ENCODE peak calls at places on chromosomes 3 and 15, in four cellular contexts. G is fibroblast of lung, D is endothelial cell of umbilical vein, T is heart left ventricle. L is an unnamed sample. For H3K4me1, the result is how much of the 10 kb centered on the place peaks cover.

GRCh38 chr15:38414351-38414750 is 39.6 kb upstream of the FAM98B start:
- DNase-seq in G (peak), D (peak), T (peak), L (peak)

GRCh38 chr15:23595368-23595767 is 29.9 kb downstream of the MKRN3 start:
- DNase-seq in G (no peak), D (no peak), T (no peak), L (no peak)

GRCh38 chr3:65479967-65480366 is 558.8 kb downstream of the MAGI1 start:
- DNase-seq in G (peak), D (no peak), T (no peak), L (no peak)

GRCh38 chr3:123374016-123374415 is 74.9 kb downstream of the ADCY5 start:
- DNase-seq in G (no peak), D (no peak), T (no peak), L (no peak)

GRCh38 chr15:44087578-44088190 is 107.4 kb downstream of the FRMD5 start:
- DNase-seq in G (peak), D (peak), T (no peak), L (no peak)

GRCh38 chr3:42741796-42742195 is 31.3 kb downstream of the CCDC13 start:
- DNase-seq in G (no peak), D (no peak), T (no peak), L (no peak)

GRCh38 chr15:79434361-79434760 is 2.2 kb downstream of the MINAR1 start:
- DNase-seq in G (no peak), D (no peak), T (no peak), L (no peak)

GRCh38 chr3:48303021-48303420 is 30.4 kb downstream of the SPINK8 start:
- DNase-seq in G (no peak), D (no peak), T (no peak), L (no peak)

GRCh38 chr15:75916978-75917377 is 13.3 kb downstream of the FBXO22 start:
- DNase-seq in G (no peak), D (no peak), T (no peak), L (no peak)

GRCh38 chr3:109187390-109187789 is 50.9 kb downstream of the C3orf85 start:
- DNase-seq in G (no peak), D (no peak), T (no peak), L (no peak)

GRCh38 chr3:9278498-9278897 is 29.1 kb upstream of the SRGAP3 start:
- DNase-seq in G (no peak), D (no peak), T (no peak), L (no peak)

GRCh38 chr3:129614927-129615363 is 8.5 kb upstream of the PLXND1 start:
- DNase-seq in G (no peak), D (no peak), T (peak), L (no peak)

GRCh38 chr3:125594581-125595011 is 701 bp downstream of the OSBPL11 start:
- DNase-seq in G (no peak), D (no peak), T (peak), L (peak)

GRCh38 chr15:69225355-69226027 is 65.1 kb downstream of the GLCE start:
- DNase-seq in G (peak), D (peak), T (no peak), L (no peak)

GRCh38 chr3:9109570-9109914 is 139.9 kb downstream of the SRGAP3 start:
- DNase-seq in G (no peak), D (no peak), T (no peak), L (no peak)

GRCh38 chr3:98021821-98022220 is 13.3 kb downstream of the GABRR3 start:
- DNase-seq in G (peak), D (no peak), T (no peak), L (no peak)

GRCh38 chr3:139388961-139389551 is 391 bp downstream of the COPB2 start:
- DNase-seq in G (peak), D (no peak), T (no peak), L (no peak)

GRCh38 chr3:172253200-172253599 is 195.1 kb downstream of the GHSR start:
- DNase-seq in G (peak), D (no peak), T (no peak), L (no peak)

GRCh38 chr15:67178569-67179210 is 75.8 kb downstream of the AAGAB start:
- DNase-seq in G (peak), D (peak), T (no peak), L (peak)

GRCh38 chr15:83858820-83859505 is 205.0 kb downstream of the ADAMTSL3 start:
- DNase-seq in G (peak), D (no peak), T (no peak), L (no peak)

GRCh38 chr3:42960282-42960681 is 18.8 kb upstream of the GASK1A start:
- DNase-seq in G (no peak), D (peak), T (no peak), L (no peak)

GRCh38 chr3:128784228-128784627 is 58.2 kb downstream of the RAB7A start:
- DNase-seq in G (no peak), D (peak), T (peak), L (no peak)

GRCh38 chr3:28253040-28253715 is 11.8 kb downstream of the CMC1 start:
- DNase-seq in G (no peak), D (no peak), T (no peak), L (no peak)

GRCh38 chr3:55678521-55679216 is 191.6 kb upstream of the WNT5A start:
- DNase-seq in G (no peak), D (peak), T (no peak), L (no peak)

GRCh38 chr3:160378331-160379109 is 20.5 kb downstream of the IFT80 start:
- DNase-seq in G (peak), D (no peak), T (no peak), L (no peak)

GRCh38 chr15:75036269-75036668 is 12.9 kb downstream of the PPCDC start:
- DNase-seq in G (no peak), D (no peak), T (no peak), L (no peak)

GRCh38 chr3:184584001-184584891 is 22.7 kb downstream of the EPHB3 start:
- DNase-seq in G (no peak), D (no peak), T (no peak), L (peak)

GRCh38 chr3:23320586-23321570 is 117.8 kb downstream of the UBE2E2 start:
- DNase-seq in G (no peak), D (no peak), T (no peak), L (no peak)

GRCh38 chr3:60839242-60839641 is 412.0 kb downstream of the FHIT start:
- DNase-seq in G (peak), D (no peak), T (no peak), L (no peak)

GRCh38 chr15:61411941-61412510 is 182.9 kb upstream of the RORA start:
- DNase-seq in G (no peak), D (peak), T (no peak), L (no peak)

GRCh38 chr3:20028846-20029430 is 11.3 kb upstream of the KAT2B start:
- DNase-seq in G (peak), D (no peak), T (no peak), L (no peak)

GRCh38 chr3:72480366-72480765 is 367.9 kb downstream of the SHQ1 start:
- DNase-seq in G (no peak), D (no peak), T (no peak), L (no peak)

GRCh38 chr3:98602078-98602678 is 8.8 kb upstream of the CPOX start:
- DNase-seq in G (peak), D (peak), T (no peak), L (no peak)

GRCh38 chr3:136861890-136862610 is at the start of gene NCK1:
- DNase-seq in G (peak), D (peak), T (peak), L (peak)

GRCh38 chr3:136860541-136860940 is 1.5 kb upstream of the NCK1 start:
- DNase-seq in G (peak), D (no peak), T (no peak), L (no peak)

GRCh38 chr3:136858381-136858780 is 3.6 kb upstream of the NCK1 start:
- DNase-seq in G (no peak), D (peak), T (no peak), L (no peak)

GRCh38 chr3:136862953-136863352 is 945 bp downstream of the NCK1 start:
- DNase-seq in G (no peak), D (no peak), T (no peak), L (no peak)

DNA sequence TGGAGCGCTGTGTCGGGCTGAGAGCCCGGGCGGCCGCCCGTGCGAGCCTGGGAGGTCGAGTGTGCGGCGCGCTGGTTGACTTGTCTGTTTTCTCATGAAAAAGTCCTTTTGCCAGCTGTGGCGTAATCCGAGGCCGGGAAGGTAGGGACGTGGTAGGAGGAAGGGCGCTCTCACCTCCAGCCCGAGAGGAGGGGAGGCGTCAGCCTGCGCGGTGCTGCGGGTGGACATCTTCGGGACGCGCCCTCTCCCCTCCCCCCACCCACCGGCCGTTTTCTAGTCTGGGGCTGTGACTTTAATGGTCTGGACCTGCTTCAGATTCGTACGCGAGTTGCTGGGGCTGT is 573 bp downstream of the NCK1 start:
- DNase-seq in G (peak), D (peak), T (peak), L (peak)
- H3K4me1 ChIP-seq in G (under half), D (under half), T (under half), L (under half)

GRCh38 chr15:65333863-65334262 is 29.4 kb downstream of the RNU5B-1 start:
- DNase-seq in G (no peak), D (no peak), T (no peak), L (no peak)
- H3K27ac ChIP-seq in G (no peak), D (no peak), T (no peak), L (no peak)

GRCh38 chr3:51390186-51390585 is 899 bp upstream of the RBM15B start:
- DNase-seq in G (no peak), D (no peak), T (no peak), L (no peak)

GRCh38 chr3:51389423-51390183 is 1.5 kb upstream of the RBM15B start:
- DNase-seq in G (peak), D (peak), T (peak), L (no peak)

GRCh38 chr3:51391566-51392300 is 648 bp downstream of the RBM15B start:
- DNase-seq in G (peak), D (peak), T (peak), L (peak)

GRCh38 chr3:51391075-51391565 is at the start of gene RBM15B:
- DNase-seq in G (peak), D (peak), T (peak), L (peak)

GRCh38 chr3:51390600-51391074 is 448 bp upstream of the RBM15B start:
- DNase-seq in G (no peak), D (no peak), T (no peak), L (no peak)
- H3K4me1 ChIP-seq in G (under half), D (under half), T (half or more), L (under half)

GRCh38 chr15:77798847-77799246 is 166.1 kb upstream of the LINGO1 start:
- DNase-seq in G (no peak), D (no peak), T (no peak), L (no peak)
- H3K27ac ChIP-seq in G (no peak), D (no peak), T (no peak), L (no peak)

GRCh38 chr3:156685198-156685597 is 10.8 kb downstream of the TIPARP start:
- DNase-seq in G (no peak), D (no peak), T (no peak), L (no peak)
- H3K4me1 ChIP-seq in G (under half), D (half or more), T (under half), L (under half)

GRCh38 chr3:21392521-21392920 is 358.5 kb downstream of the ZNF385D start:
- DNase-seq in G (peak), D (no peak), T (no peak), L (no peak)

GRCh38 chr3:21390856-21391255 is 360.2 kb downstream of the ZNF385D start:
- DNase-seq in G (peak), D (no peak), T (no peak), L (no peak)

GRCh38 chr3:21390136-21390535 is 360.9 kb downstream of the ZNF385D start:
- DNase-seq in G (peak), D (no peak), T (no peak), L (no peak)

GRCh38 chr3:21398461-21398860 is 352.5 kb downstream of the ZNF385D start:
- DNase-seq in G (no peak), D (no peak), T (no peak), L (no peak)

DNA sequence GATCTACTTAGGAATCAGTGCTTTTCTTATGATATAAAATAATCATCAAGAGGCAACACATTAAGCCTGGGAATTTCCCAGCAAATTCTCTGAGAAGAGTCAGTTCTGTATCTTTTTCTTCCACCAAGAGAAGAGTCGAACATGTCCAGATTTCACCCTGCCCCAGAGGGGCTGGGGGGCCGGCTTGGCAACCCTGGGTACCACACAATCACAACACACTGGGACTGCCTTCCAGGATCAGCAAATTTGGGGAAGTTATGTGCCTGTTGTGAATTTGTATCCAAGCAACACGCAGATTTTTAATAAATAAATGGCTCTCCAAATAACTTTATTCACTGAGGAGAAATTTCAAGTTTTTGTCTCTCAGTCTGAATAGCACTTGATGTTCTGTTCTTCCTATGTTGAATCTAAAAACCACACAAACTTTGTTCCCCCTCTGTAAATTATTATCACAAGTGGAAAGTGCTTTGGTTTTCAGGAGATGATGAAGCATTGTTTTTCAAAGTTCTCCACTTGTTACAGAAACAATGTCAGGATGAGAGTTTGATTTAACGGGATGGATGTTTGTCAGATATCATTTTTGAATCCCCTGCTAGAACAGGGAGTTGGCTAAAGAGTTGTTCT is 357.2 kb downstream of the ZNF385D start:
- DNase-seq in G (no peak), D (no peak), T (no peak), L (no peak)
- H3K27ac ChIP-seq in G (no peak), D (no peak), T (peak), L (no peak)

GRCh38 chr15:89070197-89071124 is 17.8 kb upstream of the ABHD2 start:
- DNase-seq in G (no peak), D (no peak), T (no peak), L (no peak)

GRCh38 chr15:89066280-89066679 is 22.0 kb upstream of the ABHD2 start:
- DNase-seq in G (no peak), D (no peak), T (no peak), L (no peak)

GRCh38 chr15:89067751-89068150 is 20.5 kb upstream of the ABHD2 start:
- DNase-seq in G (peak), D (no peak), T (no peak), L (no peak)

GRCh38 chr15:89071471-89071870 is 16.8 kb upstream of the ABHD2 start:
- DNase-seq in G (no peak), D (no peak), T (no peak), L (no peak)

DNA sequence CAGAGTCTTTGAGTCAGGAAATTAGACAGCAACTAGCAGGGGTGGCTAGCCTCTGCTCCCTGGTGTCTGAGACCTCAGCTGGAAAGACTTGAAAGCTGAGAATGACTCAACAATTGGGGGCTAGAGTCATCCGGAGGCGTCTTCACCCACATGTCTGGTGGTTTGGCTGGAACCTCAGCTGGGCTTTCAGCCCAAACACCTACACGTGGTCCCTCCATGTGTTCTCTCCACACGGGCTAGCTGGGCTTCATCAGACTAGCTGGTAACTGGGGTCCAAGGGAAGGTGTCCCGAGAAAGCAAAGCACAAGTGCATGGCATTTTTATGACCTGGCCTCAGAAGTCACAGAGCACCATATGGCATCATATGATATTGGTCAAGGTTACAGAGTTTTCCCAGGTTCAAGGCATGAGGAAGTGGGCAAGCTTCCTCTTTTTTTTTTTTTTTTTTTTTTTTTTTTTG is 19.9 kb upstream of the ABHD2 start:
- DNase-seq in G (peak), D (no peak), T (no peak), L (peak)
- H3K4me1 ChIP-seq in G (under half), D (under half), T (under half), L (under half)

GRCh38 chr15:85489773-85490493 is 109.5 kb downstream of the AKAP13 start:
- DNase-seq in G (no peak), D (no peak), T (no peak), L (no peak)
- H3K27ac ChIP-seq in G (no peak), D (no peak), T (no peak), L (no peak)

GRCh38 chr3:61885414-61885813 is 324.0 kb downstream of the PTPRG start:
- DNase-seq in G (no peak), D (no peak), T (no peak), L (no peak)

GRCh38 chr3:61892881-61893280 is 331.5 kb downstream of the PTPRG start:
- DNase-seq in G (no peak), D (no peak), T (no peak), L (no peak)

GRCh38 chr3:61890586-61890985 is 329.2 kb downstream of the PTPRG start:
- DNase-seq in G (no peak), D (no peak), T (no peak), L (no peak)

GRCh38 chr3:61890167-61890566 is 328.8 kb downstream of the PTPRG start:
- DNase-seq in G (no peak), D (no peak), T (no peak), L (no peak)

DNA sequence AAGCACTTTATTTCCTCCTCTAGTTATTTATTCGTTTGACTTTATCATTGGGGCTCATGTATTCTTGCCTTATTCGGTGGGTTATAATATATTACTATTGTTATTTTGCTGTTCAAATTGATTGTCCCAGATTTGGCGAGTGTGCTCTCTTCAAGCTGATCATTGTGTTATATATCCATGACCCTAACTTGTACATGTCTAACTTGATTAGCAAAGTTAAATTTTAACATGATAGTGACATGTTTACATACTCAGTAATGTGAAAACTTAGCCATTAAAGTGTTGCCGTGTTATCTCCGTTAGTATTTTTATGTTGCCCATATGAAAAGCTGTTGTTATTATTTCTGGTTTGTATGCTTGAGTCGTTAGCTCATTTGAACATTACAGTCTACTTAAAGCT is 327.9 kb downstream of the PTPRG start:
- DNase-seq in G (no peak), D (no peak), T (no peak), L (no peak)
- H3K4me1 ChIP-seq in G (under half), D (under half), T (under half), L (under half)